ENCODE peak calls at places on chromosomes 3 and 15, in seven cellular contexts. A is K562, L is foreskin fibroblast, Y is B cell, U is upper lobe of right lung, H is cardiac muscle cell, T is breast epithelium. O is an unnamed sample.

GRCh38 chr3:189486556-189486955 is 144.6 kb upstream of the TP63 start:
- DNase-seq in A (no peak), L (no peak), Y (no peak), U (no peak), H (no peak), T (no peak), O (no peak)

GRCh38 chr3:129890891-129891290 is 2.6 kb downstream of the TMCC1 start:
- DNase-seq in A (no peak), L (no peak), Y (no peak), U (no peak), H (no peak), T (no peak), O (no peak)

GRCh38 chr3:160478338-160478737 is 28.8 kb upstream of the TRIM59 start:
- DNase-seq in A (no peak), L (peak), Y (no peak), U (no peak), H (no peak), T (no peak), O (peak)

GRCh38 chr15:80252281-80252619 is 237 bp upstream of the CTXND1 start:
- DNase-seq in A (no peak), L (no peak), Y (no peak), U (no peak), H (no peak), T (no peak), O (no peak)

GRCh38 chr3:30421261-30421660 is 185.1 kb upstream of the TGFBR2 start:
- DNase-seq in A (no peak), L (peak), Y (no peak), U (no peak), H (no peak), T (no peak), O (peak)

GRCh38 chr3:42092006-42092405 is 849 bp downstream of the TRAK1 start:
- DNase-seq in A (no peak), L (no peak), Y (no peak), U (no peak), H (no peak), T (no peak), O (no peak)

GRCh38 chr3:162142511-162142910 is 645.9 kb downstream of the OTOL1 start:
- DNase-seq in A (no peak), L (peak), Y (no peak), U (no peak), H (no peak), T (no peak), O (peak)

GRCh38 chr3:190371152-190371551 is 16.8 kb upstream of the CLDN16 start:
- DNase-seq in A (no peak), L (no peak), Y (no peak), U (no peak), H (no peak), T (no peak), O (no peak)

GRCh38 chr15:99969261-99969960 is 236.2 kb upstream of the LYSMD4 start:
- DNase-seq in A (no peak), L (no peak), Y (no peak), U (peak), H (no peak), T (peak), O (no peak)

GRCh38 chr3:181730364-181730763 is 18.6 kb downstream of the SOX2 start:
- DNase-seq in A (no peak), L (no peak), Y (no peak), U (no peak), H (no peak), T (no peak), O (no peak)

GRCh38 chr15:68783226-68784054 is 37.3 kb downstream of the ANP32A start:
- DNase-seq in A (peak), L (no peak), Y (peak), U (peak), H (peak), T (no peak), O (no peak)

GRCh38 chr3:37536033-37536432 is 325.6 kb upstream of the CTDSPL start:
- DNase-seq in A (no peak), L (no peak), Y (no peak), U (no peak), H (no peak), T (no peak), O (no peak)

GRCh38 chr15:29071907-29072273 is 186.1 kb downstream of the APBA2 start:
- DNase-seq in A (no peak), L (no peak), Y (no peak), U (peak), H (no peak), T (no peak), O (no peak)

GRCh38 chr3:59451041-59451763 is 401.4 kb upstream of the CFAP20DC start:
- DNase-seq in A (no peak), L (no peak), Y (peak), U (no peak), H (peak), T (no peak), O (no peak)

GRCh38 chr3:140529096-140529495 is 148.8 kb upstream of the TRIM42 start:
- DNase-seq in A (no peak), L (peak), Y (no peak), U (no peak), H (no peak), T (no peak), O (no peak)

GRCh38 chr3:34683851-34684250 is 885.4 kb downstream of the PDCD6IP start:
- DNase-seq in A (peak), L (peak), Y (peak), U (peak), H (peak), T (no peak), O (peak)

GRCh38 chr3:190038050-190038631 is 82.6 kb downstream of the P3H2 start:
- DNase-seq in A (no peak), L (peak), Y (no peak), U (peak), H (peak), T (peak), O (peak)

GRCh38 chr15:33994005-33994615 is 25.8 kb downstream of the CHRM5 start:
- DNase-seq in A (no peak), L (no peak), Y (no peak), U (no peak), H (peak), T (no peak), O (peak)
- TF ChIP-seq CTCF in A (peak), L (peak), Y (no peak), U (peak), H (peak), T (no peak), O (peak)

GRCh38 chr15:98658831-98659699 is 10.7 kb downstream of the IGF1R start:
- DNase-seq in A (peak), L (no peak), Y (peak), U (no peak), H (peak), T (no peak), O (peak)
- TF ChIP-seq CTCF in A (peak), L (peak), Y (peak), U (peak), H (peak), T (peak), O (peak)

GRCh38 chr3:12598890-12599289 is 42.0 kb downstream of the MKRN2 start:
- DNase-seq in A (no peak), L (no peak), Y (no peak), U (no peak), H (no peak), T (no peak), O (no peak)

GRCh38 chr3:12603969-12604368 is 47.1 kb downstream of the MKRN2 start:
- DNase-seq in A (no peak), L (no peak), Y (no peak), U (no peak), H (no peak), T (no peak), O (no peak)

GRCh38 chr3:12601072-12601471 is 44.2 kb downstream of the MKRN2 start:
- DNase-seq in A (peak), L (no peak), Y (no peak), U (no peak), H (no peak), T (no peak), O (no peak)
- TF ChIP-seq CTCF in A (peak), L (peak), Y (no peak), U (no peak), H (peak), T (no peak), O (no peak)

DNA sequence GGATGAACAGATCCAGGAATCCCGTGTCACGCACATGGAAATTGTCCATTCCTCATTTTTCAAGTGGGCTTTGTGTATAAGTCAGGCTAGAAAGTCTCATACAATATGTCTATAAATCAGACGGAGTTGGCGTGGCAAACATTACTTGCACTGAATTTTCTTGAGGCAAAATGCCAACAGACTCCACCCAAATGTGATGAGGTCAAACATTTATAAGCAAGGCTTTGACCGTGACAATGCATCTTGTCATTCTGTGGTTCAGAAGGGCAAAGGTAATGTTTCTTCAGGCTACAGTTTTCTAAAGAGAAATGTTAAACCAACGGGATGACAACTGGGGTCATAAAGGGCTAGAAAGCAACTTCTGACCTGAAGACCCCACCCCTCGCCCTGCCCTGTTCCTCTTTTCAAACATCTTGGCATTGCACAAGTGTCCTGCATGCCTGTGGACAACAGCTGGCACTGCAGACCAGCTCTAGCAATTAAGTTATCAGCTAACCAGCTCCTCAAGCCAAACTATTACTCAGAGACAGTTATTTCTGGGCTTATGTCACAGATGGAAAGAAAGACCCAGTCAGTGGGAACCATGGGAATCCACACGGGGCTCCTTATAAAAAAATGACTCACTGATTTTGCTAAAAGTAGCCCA is 36.5 kb upstream of the SPTBN5 start:
- DNase-seq in A (no peak), L (peak), Y (no peak), U (peak), H (no peak), T (no peak), O (peak)
- TF ChIP-seq CTCF in A (no peak), L (peak), Y (no peak), U (peak), H (peak), T (no peak), O (peak)

GRCh38 chr3:172596394-172596706 is 73.1 kb upstream of the TNFSF10 start:
- DNase-seq in A (no peak), L (no peak), Y (no peak), U (no peak), H (no peak), T (no peak), O (no peak)
- TF ChIP-seq CTCF in A (no peak), L (no peak), Y (no peak), U (no peak), H (no peak), T (no peak), O (no peak)

DNA sequence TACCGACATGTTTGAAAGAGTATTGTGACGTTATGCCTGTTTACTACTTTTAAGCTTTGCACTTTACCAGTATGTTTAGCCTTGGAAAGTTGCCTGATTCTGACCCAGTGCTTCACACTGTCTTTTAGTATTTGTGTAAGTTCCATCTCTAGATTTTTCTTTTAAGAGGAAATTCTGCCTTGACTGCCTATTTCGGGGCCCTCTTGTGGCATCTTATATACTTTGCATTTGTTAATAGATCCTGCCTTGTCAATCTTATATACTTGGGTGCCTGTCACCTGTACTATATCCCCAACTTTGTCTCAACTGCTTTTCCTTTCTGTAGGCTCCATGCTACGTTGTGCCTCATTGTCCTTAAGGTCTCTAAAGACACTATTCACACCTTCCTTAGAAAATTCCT is 244.6 kb downstream of the STXBP5L start:
- DNase-seq in A (no peak), L (no peak), Y (no peak), U (no peak), H (no peak), T (no peak), O (peak)
- TF ChIP-seq CTCF in A (no peak), L (no peak), Y (no peak), U (no peak), H (peak), T (no peak), O (peak)

GRCh38 chr15:62618432-62618831 is 424.1 kb upstream of the TPM1 start:
- DNase-seq in A (no peak), L (peak), Y (no peak), U (no peak), H (no peak), T (no peak), O (peak)
- TF ChIP-seq CTCF in A (no peak), L (peak), Y (no peak), U (no peak), H (peak), T (no peak), O (peak)

O was measured in HFFc6.